ENCODE peak calls at places on chromosomes 5 and 9, in ten cellular contexts. G is midbrain, H is progenitor cell of endocrine pancreas, K is AG09309, J is neuronal stem cell, I is cardiac fibroblast, W is NCI-H1105, R is iPS-NIHi11, D is NCI-H1436, X is SK-MEL-5. F is an unnamed sample.
A peak's percentile ranks its signal among the peaks of the same experiment; 100 is the strongest.

GRCh38 chr5:37738057-37738691 is 101.7 kb downstream of the GDNF start:
- DNase-seq in G (peak; percentile 10), H (no peak), K (peak; percentile 76), J (no peak), I (peak; percentile 97), W (peak; percentile 31), R (no peak), D (no peak), X (peak; percentile 96), F (no peak)

GRCh38 chr5:63245271-63245670 is 666.7 kb downstream of the LRRC70 start:
- DNase-seq in G (no peak), H (no peak), K (no peak), J (no peak), I (peak; percentile 48), W (no peak), R (no peak), D (no peak), X (no peak), F (no peak)

GRCh38 chr9:35923927-35924763 is 14.9 kb downstream of the SPAAR start:
- DNase-seq in G (no peak), H (no peak), K (peak; percentile 87), J (no peak), I (peak; percentile 95), W (no peak), R (no peak), D (no peak), X (peak; percentile 92), F (no peak)

GRCh38 chr9:134320916-134321570 is 5.2 kb upstream of the RXRA start:
- DNase-seq in G (no peak), H (no peak), K (no peak), J (no peak), I (peak; percentile 25), W (no peak), R (no peak), D (no peak), X (no peak), F (no peak)

GRCh38 chr5:134174841-134175839 is 1.6 kb downstream of the SKP1 start:
- DNase-seq in G (no peak), H (no peak), K (no peak), J (no peak), I (peak; percentile 66), W (peak; percentile 0), R (peak; percentile 26), D (no peak), X (peak; percentile 31), F (no peak)

GRCh38 chr5:78591972-78592700 is 56.4 kb downstream of the LHFPL2 start:
- DNase-seq in G (no peak), H (no peak), K (no peak), J (no peak), I (peak; percentile 30), W (no peak), R (no peak), D (no peak), X (no peak), F (no peak)

GRCh38 chr9:84697494-84698114 is 28.1 kb downstream of the NTRK2 start:
- DNase-seq in G (peak; percentile 50), H (peak; percentile 59), K (peak; percentile 2), J (peak; percentile 61), I (peak; percentile 51), W (peak; percentile 50), R (peak; percentile 81), D (no peak), X (peak; percentile 81), F (no peak)

GRCh38 chr9:20552874-20553624 is 69.2 kb downstream of the MLLT3 start:
- DNase-seq in G (no peak), H (no peak), K (no peak), J (no peak), I (peak; percentile 44), W (no peak), R (no peak), D (no peak), X (peak; percentile 58), F (no peak)

GRCh38 chr5:95111141-95111540 is 173.8 kb downstream of the MCTP1 start:
- DNase-seq in G (no peak), H (no peak), K (no peak), J (no peak), I (no peak), W (no peak), R (no peak), D (no peak), X (no peak), F (no peak)

GRCh38 chr9:6584881-6585597 is 60.5 kb downstream of the GLDC start:
- DNase-seq in G (peak; percentile 56), H (no peak), K (peak; percentile 3), J (no peak), I (peak; percentile 64), W (peak; percentile 25), R (no peak), D (no peak), X (peak; percentile 51), F (no peak)

GRCh38 chr9:91192785-91193657 is 168.7 kb downstream of the AUH start:
- DNase-seq in G (peak; percentile 33), H (peak; percentile 30), K (peak; percentile 100), J (peak; percentile 30), I (peak; percentile 99), W (no peak), R (peak; percentile 79), D (peak; percentile 16), X (peak; percentile 93), F (no peak)

GRCh38 chr9:134406366-134407122 is 80.3 kb downstream of the RXRA start:
- DNase-seq in G (no peak), H (no peak), K (no peak), J (no peak), I (peak; percentile 21), W (no peak), R (peak; percentile 69), D (no peak), X (peak; percentile 10), F (no peak)